ENCODE peak calls at places on chromosomes 1 and 21, in five cellular contexts. V is dorsolateral prefrontal cortex; S is CD8-positive, alpha-beta memory T cell; B is kidney; Q is naive thymus-derived CD4-positive, alpha-beta T cell. I is an unnamed sample.

GRCh38 chr1:41041866-41042265 is 20.3 kb upstream of the SLFNL1 start:
- DNase-seq in V (no peak), S (no peak), B (no peak), Q (no peak), I (no peak)

GRCh38 chr1:1461721-1462317 is 9.7 kb upstream of the ATAD3B start:
- DNase-seq in V (no peak), S (no peak), B (no peak), Q (no peak), I (no peak)

GRCh38 chr21:35390013-35390776 is 341.1 kb upstream of the RUNX1 start:
- DNase-seq in V (no peak), S (no peak), B (no peak), Q (no peak), I (no peak)

GRCh38 chr21:37869661-37870060 is 46.6 kb downstream of the KCNJ6 start:
- DNase-seq in V (no peak), S (no peak), B (no peak), Q (no peak), I (no peak)

GRCh38 chr1:229487181-229487580 is 21.0 kb downstream of the NUP133 start:
- DNase-seq in V (no peak), S (no peak), B (no peak), Q (no peak), I (no peak)

GRCh38 chr1:6889875-6890480 is 104.7 kb downstream of the CAMTA1 start:
- DNase-seq in V (no peak), S (peak), B (no peak), Q (peak), I (peak)

GRCh38 chr21:41142051-41142795 is 25.7 kb upstream of the BACE2 start:
- DNase-seq in V (no peak), S (no peak), B (no peak), Q (no peak), I (no peak)

GRCh38 chr1:200628223-200628868 is 7.8 kb upstream of the KIF14 start:
- DNase-seq in V (no peak), S (peak), B (no peak), Q (no peak), I (peak)

DNA sequence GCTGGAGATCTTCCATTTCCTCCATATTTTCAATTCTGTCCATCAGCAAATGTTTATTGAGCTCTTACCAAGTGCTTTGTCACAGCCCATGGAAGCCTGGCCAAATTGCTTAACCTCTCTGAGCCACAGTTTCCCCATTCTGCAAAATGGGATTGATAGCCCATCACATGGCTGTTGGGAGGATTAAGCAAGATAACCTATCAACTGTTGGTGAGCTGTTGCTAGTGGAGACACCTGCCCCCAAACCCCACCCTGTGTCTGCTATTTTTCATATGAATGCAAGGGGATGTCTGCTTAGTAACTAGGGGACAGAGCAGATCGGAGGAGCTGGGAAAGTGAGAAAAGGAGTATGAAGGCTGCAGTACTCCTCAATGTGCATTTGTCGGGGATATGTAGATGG is 38.3 kb downstream of the CD34 start:
- DNase-seq in V (no peak), S (no peak), B (no peak), Q (no peak), I (no peak)
- H3K4me3 ChIP-seq in V (no peak), S (peak), B (no peak), Q (peak), I (peak)

DNA sequence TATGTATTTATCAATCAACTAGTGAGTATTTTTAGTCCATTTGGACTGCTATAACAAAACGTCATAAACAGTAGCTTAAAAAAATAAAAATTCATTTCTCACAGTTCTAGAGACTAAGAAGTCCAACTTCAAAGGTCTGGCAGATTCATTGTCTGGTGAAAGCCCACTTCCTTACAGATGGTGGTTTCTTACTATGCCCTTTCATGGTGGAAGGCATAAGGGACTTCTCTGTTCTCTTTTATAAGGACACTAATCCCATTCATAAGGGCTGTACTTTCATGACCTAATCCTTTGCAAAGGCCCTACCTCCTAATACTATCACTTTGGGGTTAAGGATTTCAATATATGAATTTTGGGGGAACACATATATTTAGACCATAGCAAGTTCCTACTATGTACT is 37.9 kb downstream of the KRTAP20-3 start:
- DNase-seq in V (no peak), S (no peak), B (no peak), Q (no peak), I (no peak)
- H3K4me3 ChIP-seq in V (no peak), S (no peak), B (no peak), Q (no peak), I (no peak)

GRCh38 chr1:166849135-166849534 is 9.9 kb downstream of the POGK start:
- DNase-seq in V (no peak), S (no peak), B (no peak), Q (no peak), I (no peak)
- H3K4me3 ChIP-seq in V (no peak), S (no peak), B (no peak), Q (no peak), I (no peak)

GRCh38 chr1:61746768-61747167 is 4.5 kb downstream of the PATJ start:
- DNase-seq in V (no peak), S (no peak), B (no peak), Q (no peak), I (no peak)
- H3K4me3 ChIP-seq in V (no peak), S (no peak), B (peak), Q (no peak), I (no peak)

GRCh38 chr1:201763439-201764140 is 65.4 kb upstream of the IPO9 start:
- DNase-seq in V (no peak), S (no peak), B (no peak), Q (no peak), I (no peak)
- H3K4me3 ChIP-seq in V (no peak), S (no peak), B (no peak), Q (no peak), I (no peak)

GRCh38 chr1:156212130-156212529 is 677 bp upstream of the PMF1 start:
- DNase-seq in V (no peak), S (no peak), B (no peak), Q (no peak), I (no peak)
- H3K4me3 ChIP-seq in V (peak), S (peak), B (peak), Q (peak), I (peak)

GRCh38 chr1:109760581-109761226 is 3.0 kb downstream of the EPS8L3 start:
- DNase-seq in V (no peak), S (peak), B (peak), Q (no peak), I (no peak)
- H3K4me3 ChIP-seq in V (no peak), S (no peak), B (no peak), Q (no peak), I (no peak)

GRCh38 chr1:43979528-43980254 is 681 bp downstream of the B4GALT2 start:
- DNase-seq in V (no peak), S (no peak), B (no peak), Q (no peak), I (no peak)

GRCh38 chr1:43978264-43978550 is 803 bp upstream of the B4GALT2 start:
- DNase-seq in V (no peak), S (no peak), B (no peak), Q (no peak), I (no peak)

GRCh38 chr1:43978551-43979260 is at the start of gene B4GALT2:
- DNase-seq in V (no peak), S (no peak), B (no peak), Q (no peak), I (no peak)

GRCh38 chr1:43980255-43981134 is 1.5 kb downstream of the B4GALT2 start:
- DNase-seq in V (no peak), S (no peak), B (peak), Q (no peak), I (no peak)

DNA sequence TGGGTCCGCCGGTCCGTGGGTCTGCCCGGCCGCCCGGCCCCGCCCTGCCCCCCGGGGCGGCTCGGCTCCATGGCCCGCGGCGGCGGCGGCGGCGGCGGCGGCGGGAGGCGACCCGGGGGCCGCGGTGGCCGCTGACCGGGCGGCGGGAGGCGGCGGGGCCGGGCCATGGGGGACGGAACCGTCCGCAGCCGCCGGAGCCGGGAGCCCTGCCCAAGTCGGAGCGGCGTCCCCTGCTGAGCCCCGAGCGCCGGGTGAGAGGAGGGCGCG is 184 bp downstream of the B4GALT2 start:
- DNase-seq in V (no peak), S (no peak), B (no peak), Q (no peak), I (no peak)
- H3K4me3 ChIP-seq in V (peak), S (no peak), B (peak), Q (no peak), I (peak)

GRCh38 chr1:51519857-51520699 is 1.0 kb upstream of the EPS15 start:
- DNase-seq in V (no peak), S (no peak), B (no peak), Q (peak), I (no peak)
- H3K4me3 ChIP-seq in V (no peak), S (peak), B (peak), Q (no peak), I (no peak)

DNA sequence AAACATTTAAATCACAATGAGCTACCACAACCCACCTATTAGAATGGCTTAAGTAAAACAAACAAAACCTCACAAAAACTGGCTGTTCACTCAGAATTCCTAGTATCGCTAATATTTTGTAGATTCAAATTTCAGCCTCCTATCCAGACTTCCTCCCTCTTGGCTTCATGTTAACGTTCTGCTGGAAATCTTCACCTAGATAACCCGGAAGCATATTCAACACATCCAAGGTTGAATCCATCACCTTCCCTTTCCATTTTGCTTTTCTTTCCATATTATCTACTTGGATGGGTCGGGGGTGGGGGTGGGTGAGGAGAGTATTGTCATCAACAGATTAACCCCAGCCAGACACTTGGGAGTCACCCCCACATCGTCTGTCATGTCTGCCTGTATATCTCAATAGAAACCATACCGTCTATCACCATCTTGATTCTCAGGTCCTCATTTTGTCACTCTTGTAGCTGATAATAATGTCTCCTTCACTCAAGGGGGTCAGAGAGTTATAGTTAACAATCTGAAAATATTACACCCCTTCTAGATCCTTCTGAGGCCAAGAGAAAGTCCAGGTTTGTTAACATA is 1.7 kb upstream of the DPH5 start:
- DNase-seq in V (no peak), S (no peak), B (no peak), Q (no peak), I (no peak)
- H3K4me3 ChIP-seq in V (no peak), S (peak), B (no peak), Q (peak), I (no peak)

I was measured in Jurkat, Clone E6-1.